ENCODE peak calls at places on chromosomes 7 and 10, in five cellular contexts. D, G, A, J and U are unnamed samples.

GRCh38 chr10:122515588-122516231 is 44.8 kb upstream of the DMBT1 start:
- DNase-seq in D (peak; percentile 68), G (no peak), A (peak; percentile 57), J (no peak), U (no peak)

GRCh38 chr10:78451592-78451991 is 417.9 kb downstream of the RPS24 start:
- DNase-seq in D (peak; percentile 39), G (no peak), A (no peak), J (no peak), U (no peak)

GRCh38 chr10:29956335-29956924 is 103.0 kb downstream of the JCAD start:
- DNase-seq in D (no peak), G (no peak), A (no peak), J (no peak), U (no peak)

GRCh38 chr7:18370689-18371088 is 124.9 kb upstream of the HDAC9 start:
- DNase-seq in D (no peak), G (no peak), A (no peak), J (no peak), U (no peak)

GRCh38 chr7:131211500-131211899 is 116.2 kb upstream of the MKLN1 start:
- DNase-seq in D (no peak), G (no peak), A (no peak), J (no peak), U (no peak)

GRCh38 chr7:82701941-82702340 is 258.4 kb upstream of the CACNA2D1 start:
- DNase-seq in D (no peak), G (no peak), A (no peak), J (no peak), U (no peak)

GRCh38 chr10:69994262-69994661 is 58.4 kb upstream of the MACROH2A2 start:
- DNase-seq in D (peak; percentile 30), G (no peak), A (no peak), J (peak; percentile 53), U (peak; percentile 38)

GRCh38 chr10:71940752-71941151 is 23.4 kb upstream of the CHST3 start:
- DNase-seq in D (no peak), G (no peak), A (no peak), J (no peak), U (no peak)

GRCh38 chr7:90669002-90669401 is 72.9 kb downstream of the CDK14 start:
- DNase-seq in D (no peak), G (no peak), A (no peak), J (no peak), U (no peak)

GRCh38 chr10:72426982-72427381 is 72.3 kb upstream of the DNAJB12 start:
- DNase-seq in D (peak; percentile 37), G (no peak), A (no peak), J (no peak), U (no peak)

GRCh38 chr10:79586933-79587332 is 23.8 kb upstream of the SFTPA1 start:
- DNase-seq in D (no peak), G (no peak), A (no peak), J (no peak), U (no peak)

GRCh38 chr10:75191821-75192568 is 18.6 kb upstream of the VDAC2 start:
- DNase-seq in D (peak; percentile 58), G (no peak), A (no peak), J (no peak), U (no peak)
- TF ChIP-seq CTCF in D (no peak), G (no peak), A (no peak), J (no peak), U (no peak)

GRCh38 chr7:72039460-72039859 is 372.7 kb downstream of the CALN1 start:
- DNase-seq in D (no peak), G (no peak), A (no peak), J (no peak), U (no peak)
- TF ChIP-seq CTCF in D (no peak), G (no peak), A (no peak), J (no peak), U (no peak)

DNA sequence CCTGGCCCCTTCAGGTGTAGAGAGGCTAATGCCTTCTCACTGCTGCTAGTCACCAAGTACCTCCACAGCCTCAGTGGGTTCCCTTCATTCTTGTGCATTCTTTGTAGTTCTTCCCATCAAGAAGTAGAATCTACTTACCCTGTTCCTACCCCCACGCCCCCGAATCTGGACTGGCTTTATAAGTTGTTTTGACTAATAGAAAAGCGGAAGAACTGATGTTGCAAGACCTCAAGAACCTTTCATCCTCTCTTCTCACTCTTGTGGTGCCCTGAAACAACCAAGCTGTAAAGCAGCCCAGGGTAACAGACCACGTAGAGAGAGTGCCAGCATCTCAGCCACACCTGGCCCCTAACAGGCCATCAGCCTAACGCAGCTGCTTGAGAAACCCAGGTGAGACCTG is 23.2 kb upstream of the LAMB1 start:
- DNase-seq in D (no peak), G (no peak), A (no peak), J (no peak), U (no peak)
- TF ChIP-seq CTCF in D (no peak), G (no peak), A (no peak), J (no peak), U (no peak)

GRCh38 chr7:148941598-148942280 is 57.6 kb upstream of the EZH2 start:
- DNase-seq in D (peak; percentile 35), G (peak; percentile 26), A (peak; percentile 55), J (peak; percentile 90), U (no peak)
- TF ChIP-seq CTCF in D (peak; percentile 18), G (peak; percentile 37), A (peak; percentile 51), J (peak; percentile 58), U (no peak)

DNA sequence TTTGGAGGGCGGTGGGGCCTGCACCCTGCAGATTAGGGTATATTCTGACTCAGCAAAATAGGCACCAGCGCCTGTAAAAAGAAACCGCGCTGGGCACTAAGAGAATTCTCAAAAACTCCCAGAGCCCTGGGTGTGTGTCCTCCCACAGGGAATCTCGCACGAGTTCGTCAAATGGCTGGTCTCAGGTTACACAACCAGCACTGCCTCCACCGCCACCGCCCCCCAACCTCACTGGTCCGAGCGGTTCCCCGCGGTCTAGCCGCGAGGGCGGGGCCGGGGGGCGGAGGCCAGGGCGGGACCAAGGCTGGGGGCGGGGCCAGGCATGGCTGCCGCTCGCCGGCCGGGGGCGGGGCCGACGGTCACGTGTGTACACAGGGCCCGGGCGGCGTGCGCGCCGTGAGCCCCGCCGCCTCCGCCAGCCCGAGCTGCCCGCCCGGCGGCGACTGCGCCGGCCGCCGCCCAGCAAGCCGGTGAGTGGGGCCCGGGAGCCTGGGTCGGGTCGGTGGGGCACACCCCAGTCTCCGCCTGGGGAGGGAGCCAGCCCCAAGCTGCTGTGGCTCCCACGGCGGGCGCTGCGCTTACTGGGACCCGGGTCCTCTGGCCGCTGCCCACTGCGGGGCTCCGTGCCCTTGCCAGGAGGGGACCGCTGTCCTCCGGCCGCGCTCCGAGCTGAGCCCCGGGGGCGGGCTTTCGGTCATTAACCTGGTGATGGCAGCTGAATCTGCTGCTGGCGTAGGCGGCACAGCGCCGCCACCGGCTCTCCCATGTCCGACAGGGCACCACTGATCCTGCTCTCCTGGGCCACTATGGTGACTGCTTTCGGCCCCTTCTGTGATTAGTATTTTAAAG is at the start of gene GPR146:
- DNase-seq in D (peak; percentile 98), G (peak; percentile 99), A (peak; percentile 92), J (peak; percentile 90), U (peak; percentile 100)
- TF ChIP-seq CTCF in D (peak; percentile 30), G (peak; percentile 70), A (peak; percentile 60), J (peak; percentile 67), U (peak; percentile 45)

GRCh38 chr10:74827045-74827441 is 643 bp downstream of the KAT6B start:
- DNase-seq in D (no peak), G (no peak), A (no peak), J (no peak), U (no peak)

GRCh38 chr10:74827694-74828093 is 1.3 kb downstream of the KAT6B start:
- DNase-seq in D (no peak), G (no peak), A (no peak), J (no peak), U (no peak)

GRCh38 chr10:74825371-74826141 is 844 bp upstream of the KAT6B start:
- DNase-seq in D (no peak), G (peak; percentile 16), A (peak; percentile 58), J (peak; percentile 44), U (peak; percentile 78)

GRCh38 chr10:74825033-74825370 is 1.4 kb upstream of the KAT6B start:
- DNase-seq in D (peak; percentile 66), G (no peak), A (no peak), J (peak; percentile 35), U (no peak)

DNA sequence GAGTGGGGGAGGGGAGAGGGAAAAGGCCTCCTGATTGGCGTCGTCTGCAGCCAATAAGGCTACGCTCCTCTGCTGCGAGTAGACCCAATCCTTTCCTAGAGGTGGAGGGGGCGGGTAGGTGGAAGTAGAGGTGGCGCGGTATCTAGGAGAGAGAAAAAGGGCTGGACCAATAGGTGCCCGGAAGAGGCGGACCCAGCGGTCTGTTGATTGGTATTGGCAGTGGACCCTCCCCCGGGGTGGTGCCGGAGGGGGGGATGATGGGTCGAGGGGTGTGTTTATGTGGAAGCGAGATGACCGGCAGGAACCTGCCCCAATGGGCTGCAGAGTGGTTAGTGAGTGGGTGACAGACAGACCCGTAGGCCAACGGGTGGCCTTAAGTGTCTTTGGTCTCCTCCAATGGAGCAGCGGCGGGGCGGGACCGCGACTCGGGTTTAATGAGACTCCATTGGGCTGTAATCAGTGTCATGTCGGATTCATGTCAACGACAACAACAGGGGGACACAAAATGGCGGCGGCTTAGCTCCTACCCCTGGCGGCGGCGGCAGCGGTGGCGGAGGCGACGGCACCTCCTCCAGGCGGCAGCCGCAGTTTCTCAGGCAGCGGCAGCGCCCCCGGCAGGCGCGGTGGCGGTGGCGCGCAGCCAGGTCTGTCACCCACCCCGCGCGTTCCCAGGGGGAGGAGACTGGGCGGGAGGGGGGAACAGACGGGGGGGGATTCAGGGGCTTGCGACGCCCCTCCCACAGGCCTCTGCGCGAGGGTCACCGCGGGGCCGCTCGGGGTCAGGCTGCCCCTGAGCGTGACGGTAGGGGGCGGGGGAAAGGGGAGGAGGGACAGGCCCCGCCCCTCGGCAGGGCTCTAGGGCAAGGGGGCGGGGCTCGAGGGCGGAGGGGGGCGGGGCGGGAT is at the start of gene KAT6B:
- DNase-seq in D (peak; percentile 100), G (peak; percentile 100), A (peak; percentile 99), J (peak; percentile 100), U (peak; percentile 98)
- TF ChIP-seq CTCF in D (no peak), G (peak; percentile 26), A (no peak), J (peak; percentile 41), U (peak; percentile 16)

GRCh38 chr10:91335147-91335546 is 75.0 kb upstream of the HECTD2 start:
- DNase-seq in D (no peak), G (no peak), A (no peak), J (no peak), U (no peak)
- TF ChIP-seq CTCF in D (no peak), G (no peak), A (no peak), J (no peak), U (no peak)

GRCh38 chr7:43508434-43508833 is 74.5 kb upstream of the STK17A start:
- DNase-seq in D (no peak), G (no peak), A (no peak), J (no peak), U (no peak)

GRCh38 chr7:43511769-43512515 is 71.0 kb upstream of the STK17A start:
- DNase-seq in D (no peak), G (no peak), A (no peak), J (no peak), U (no peak)

GRCh38 chr7:43509906-43510305 is 73.0 kb upstream of the STK17A start:
- DNase-seq in D (no peak), G (no peak), A (no peak), J (no peak), U (no peak)

GRCh38 chr7:43513236-43513635 is 69.7 kb upstream of the STK17A start:
- DNase-seq in D (no peak), G (no peak), A (no peak), J (no peak), U (no peak)

DNA sequence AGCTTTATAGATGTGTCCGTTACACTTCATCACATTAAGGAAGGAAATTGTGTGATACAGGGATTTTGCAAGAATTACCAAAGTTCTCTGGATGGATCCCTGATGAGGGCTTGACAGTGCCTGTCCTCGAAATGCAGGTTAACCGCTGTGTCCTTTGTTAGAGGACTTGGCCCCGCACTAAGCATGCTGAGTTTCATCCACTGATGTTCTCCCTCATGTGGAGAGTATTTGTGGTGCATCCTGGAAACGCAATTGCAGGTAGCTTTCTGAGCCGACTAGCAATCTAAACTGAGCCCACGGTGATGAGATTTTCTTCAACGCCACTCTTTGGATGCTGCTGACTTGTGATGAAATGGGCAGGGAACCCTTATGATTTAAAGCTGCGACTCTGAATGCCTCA is 71.9 kb upstream of the STK17A start:
- DNase-seq in D (no peak), G (no peak), A (no peak), J (no peak), U (no peak)
- TF ChIP-seq CTCF in D (no peak), G (no peak), A (no peak), J (no peak), U (no peak)